ENCODE peak calls at places on chromosomes 5 and 9, in four cellular contexts. W, A, H and S are unnamed samples.

GRCh38 chr5:55747778-55748318 is 10.0 kb downstream of the DDX4 start:
- DNase-seq in W (no peak), A (no peak), H (no peak), S (no peak)

GRCh38 chr9:73515216-73515615 is 363.6 kb downstream of the ANXA1 start:
- DNase-seq in W (peak; percentile 43), A (no peak), H (no peak), S (no peak)

GRCh38 chr5:15717002-15717401 is 217.0 kb downstream of the FBXL7 start:
- DNase-seq in W (no peak), A (no peak), H (no peak), S (no peak)

GRCh38 chr9:79694676-79695400 is 123.1 kb downstream of the TLE4 start:
- DNase-seq in W (no peak), A (no peak), H (no peak), S (no peak)

GRCh38 chr9:14961372-14962068 is 51.3 kb upstream of the FREM1 start:
- DNase-seq in W (peak; percentile 11), A (peak; percentile 61), H (no peak), S (no peak)

GRCh38 chr9:128007566-128008138 is 26.9 kb upstream of the EEIG1 start:
- DNase-seq in W (peak; percentile 89), A (peak; percentile 76), H (no peak), S (peak; percentile 21)

GRCh38 chr5:96172436-96172835 is 210.8 kb upstream of the ELL2 start:
- DNase-seq in W (no peak), A (no peak), H (no peak), S (no peak)

GRCh38 chr9:88988796-88989641 is 2.2 kb upstream of the S1PR3 start:
- DNase-seq in W (no peak), A (no peak), H (no peak), S (no peak)

GRCh38 chr9:110389148-110389783 is 51.6 kb upstream of the TXNDC8 start:
- DNase-seq in W (no peak), A (no peak), H (no peak), S (no peak)

GRCh38 chr5:98827161-98827560 is 53.7 kb downstream of the RGMB start:
- DNase-seq in W (peak; percentile 43), A (no peak), H (no peak), S (peak; percentile 22)

GRCh38 chr9:79524266-79524665 is 47.5 kb upstream of the TLE4 start:
- DNase-seq in W (no peak), A (no peak), H (no peak), S (no peak)

GRCh38 chr5:116766470-116766947 is 191.9 kb upstream of the SEMA6A start:
- DNase-seq in W (peak; percentile 67), A (peak; percentile 43), H (peak; percentile 29), S (no peak)

GRCh38 chr9:90795879-90796317 is 5.7 kb upstream of the SYK start:
- DNase-seq in W (no peak), A (no peak), H (no peak), S (no peak)

GRCh38 chr5:108266235-108266634 is 115.7 kb downstream of the FBXL17 start:
- DNase-seq in W (peak; percentile 24), A (no peak), H (no peak), S (no peak)

GRCh38 chr9:16267336-16268036 is 603.0 kb downstream of the BNC2 start:
- DNase-seq in W (peak; percentile 64), A (no peak), H (no peak), S (peak; percentile 17)

GRCh38 chr5:77266291-77266690 is 55.8 kb downstream of the PDE8B start:
- DNase-seq in W (no peak), A (no peak), H (no peak), S (no peak)

GRCh38 chr9:119044801-119045200 is 324.4 kb downstream of the BRINP1 start:
- DNase-seq in W (no peak), A (no peak), H (no peak), S (no peak)

GRCh38 chr5:111159845-111160244 is 64.3 kb upstream of the CAMK4 start:
- DNase-seq in W (no peak), A (no peak), H (no peak), S (no peak)

GRCh38 chr5:126594077-126594476 is 942 bp downstream of the ALDH7A1 start:
- DNase-seq in W (no peak), A (no peak), H (no peak), S (peak; percentile 67)

GRCh38 chr5:38468978-38469706 is 87.3 kb downstream of the LIFR start:
- DNase-seq in W (no peak), A (no peak), H (peak; percentile 69), S (no peak)

GRCh38 chr9:98873535-98874432 is 66.3 kb downstream of the GALNT12 start:
- DNase-seq in W (no peak), A (peak; percentile 33), H (no peak), S (no peak)

GRCh38 chr5:121988443-121988842 is 26.7 kb downstream of the SRFBP1 start:
- DNase-seq in W (no peak), A (no peak), H (no peak), S (no peak)

GRCh38 chr5:88021141-88021540 is 247.5 kb downstream of the TMEM161B start:
- DNase-seq in W (no peak), A (no peak), H (no peak), S (no peak)

GRCh38 chr5:18968966-18969365 is 1019.0 kb downstream of the CDH18 start:
- DNase-seq in W (peak; percentile 11), A (no peak), H (no peak), S (no peak)

GRCh38 chr5:153147891-153148623 is 342.4 kb upstream of the GRIA1 start:
- DNase-seq in W (peak; percentile 25), A (no peak), H (no peak), S (no peak)

GRCh38 chr5:132264546-132265335 is 7.2 kb downstream of the PDLIM4 start:
- DNase-seq in W (no peak), A (no peak), H (peak; percentile 63), S (no peak)

GRCh38 chr9:33187519-33188218 is 20.5 kb upstream of the B4GALT1 start:
- DNase-seq in W (no peak), A (peak; percentile 35), H (peak; percentile 74), S (peak; percentile 49)

GRCh38 chr5:127933348-127933747 is 150.2 kb upstream of the SLC12A2 start:
- DNase-seq in W (no peak), A (no peak), H (no peak), S (no peak)

GRCh38 chr5:136249678-136250266 is 56.8 kb upstream of the SMIM32 start:
- DNase-seq in W (peak; percentile 70), A (peak; percentile 54), H (peak; percentile 20), S (peak; percentile 57)

GRCh38 chr5:103624035-103624461 is 61.5 kb upstream of the NUDT12 start:
- DNase-seq in W (no peak), A (no peak), H (no peak), S (no peak)

GRCh38 chr9:32430720-32431119 is 46.3 kb downstream of the ACO1 start:
- DNase-seq in W (no peak), A (no peak), H (no peak), S (no peak)